ENCODE peak calls at places on chromosomes 6 and 20, in eight cellular contexts. Y is GM13976, K is transverse colon, D is fibroblast of lung, U is left lung, G is AG04450, S is MM.1S, X is GM12878. L is an unnamed sample.

GRCh38 chr6:1384549-1385128 is 4.7 kb upstream of the FOXF2 start:
- DNase-seq in K (no peak), S (no peak), U (peak; percentile 72), G (no peak), X (no peak), Y (no peak), D (peak; percentile 28), L (no peak)

GRCh38 chr6:129494099-129494498 is 215.9 kb downstream of the ARHGAP18 start:
- DNase-seq in D (no peak), Y (no peak), K (no peak), X (no peak), G (no peak), U (no peak), S (no peak), L (no peak)

GRCh38 chr6:41392249-41392648 is 56.8 kb downstream of the NCR2 start:
- DNase-seq in D (no peak), U (no peak), G (no peak), K (no peak), Y (no peak), S (no peak), X (no peak), L (no peak)

GRCh38 chr6:84521419-84522001 is 242.9 kb downstream of the TBX18 start:
- DNase-seq in D (no peak), Y (no peak), S (no peak), K (no peak), G (no peak), X (no peak), U (no peak), L (no peak)

GRCh38 chr6:624979-625378 is 31.9 kb downstream of the HUS1B start:
- DNase-seq in X (peak; percentile 36), K (no peak), U (no peak), S (no peak), D (peak; percentile 75), Y (peak; percentile 47), G (peak; percentile 15), L (no peak)

GRCh38 chr6:165894228-165894825 is 231.3 kb upstream of the PDE10A start:
- DNase-seq in K (no peak), S (no peak), U (no peak), Y (no peak), G (no peak), D (no peak), X (no peak), L (no peak)

GRCh38 chr6:170292778-170293164 is 1.9 kb upstream of the DLL1 start:
- DNase-seq in K (no peak), Y (peak; percentile 50), S (no peak), X (no peak), G (no peak), U (no peak), D (peak; percentile 36), L (no peak)

GRCh38 chr20:38872491-38873049 is 53.6 kb upstream of the FAM83D start:
- DNase-seq in G (no peak), U (no peak), X (no peak), S (peak; percentile 58), D (no peak), Y (no peak), K (no peak), L (no peak)

GRCh38 chr20:52864895-52865590 is 107.1 kb upstream of the TSHZ2 start:
- DNase-seq in S (no peak), U (no peak), X (no peak), D (no peak), G (no peak), K (no peak), Y (no peak), L (no peak)

DNA sequence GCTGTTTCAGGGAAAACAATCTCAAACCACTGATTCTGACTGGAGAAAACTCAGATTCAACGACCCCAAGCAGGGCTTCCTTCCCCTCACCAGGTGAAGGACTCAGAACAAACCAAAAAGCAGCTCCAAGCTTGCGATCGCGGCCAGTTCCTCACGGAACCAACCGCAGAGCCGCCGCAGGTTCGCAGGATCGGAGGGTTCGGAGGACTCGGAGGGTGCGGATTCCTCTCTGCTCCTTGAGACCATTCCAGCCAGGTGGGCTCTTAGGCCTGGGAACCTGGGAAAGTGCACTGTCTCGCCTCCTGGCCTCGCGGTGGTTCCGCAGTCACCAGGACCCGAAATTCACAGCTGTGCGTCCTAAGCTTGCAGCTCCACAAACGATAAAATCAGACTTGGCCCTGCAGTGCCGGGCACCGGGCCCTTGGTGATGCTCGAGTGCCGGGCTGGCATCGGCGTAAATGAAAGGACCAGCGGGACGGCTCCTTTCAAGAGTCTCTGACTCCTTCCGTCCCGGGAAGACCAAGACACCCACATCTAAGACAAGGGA is 70.0 kb upstream of the PRSS16 start:
- DNase-seq in D (peak; percentile 88), U (peak; percentile 89), K (peak; percentile 88), S (peak; percentile 91), G (no peak), X (no peak), Y (peak; percentile 78), L (peak; percentile 72)
- TF ChIP-seq CTCF in D (peak; percentile 56), U (peak; percentile 21), K (peak; percentile 52), S (peak; percentile 74), G (peak; percentile 52), X (peak; percentile 72), Y (peak; percentile 56), L (peak; percentile 58)

GRCh38 chr6:106066984-106067383 is 19.2 kb upstream of the PRDM1 start:
- DNase-seq in K (no peak), S (no peak), D (peak; percentile 81), Y (no peak), X (no peak), U (no peak), G (no peak), L (no peak)

GRCh38 chr6:106064103-106064502 is 22.0 kb upstream of the PRDM1 start:
- DNase-seq in Y (no peak), G (no peak), K (no peak), X (no peak), U (no peak), S (no peak), D (no peak), L (no peak)

GRCh38 chr6:106063448-106063850 is 22.7 kb upstream of the PRDM1 start:
- DNase-seq in U (no peak), K (no peak), Y (no peak), X (no peak), D (peak; percentile 47), G (no peak), S (no peak), L (no peak)

GRCh38 chr6:106060167-106060566 is 26.0 kb upstream of the PRDM1 start:
- DNase-seq in X (no peak), Y (no peak), K (no peak), U (no peak), G (no peak), D (no peak), S (no peak), L (no peak)

DNA sequence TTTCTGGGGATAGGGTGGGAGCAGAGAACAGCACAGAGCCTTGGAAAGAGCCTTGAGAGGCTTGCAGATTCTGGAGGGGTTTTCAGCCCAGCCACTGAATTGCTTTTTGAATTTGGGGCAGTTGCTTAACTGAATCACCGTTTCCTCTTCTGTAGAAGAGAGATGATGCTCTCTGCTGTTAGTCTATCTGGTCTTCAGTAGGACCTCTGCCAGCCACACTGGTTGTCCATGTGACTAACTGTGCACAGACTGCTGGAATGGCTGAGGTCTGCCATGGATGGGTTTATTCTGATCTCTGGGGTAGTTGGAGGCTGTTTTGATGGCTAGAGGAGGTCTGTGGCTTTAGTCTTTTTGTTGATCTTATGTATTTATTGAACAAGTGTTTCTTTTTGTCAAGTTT is 21.4 kb upstream of the PRDM1 start:
- DNase-seq in Y (no peak), G (no peak), D (no peak), U (no peak), X (no peak), K (no peak), S (no peak), L (no peak)
- TF ChIP-seq CTCF in Y (no peak), G (no peak), D (no peak), U (no peak), X (no peak), K (no peak), S (no peak), L (no peak)

DNA sequence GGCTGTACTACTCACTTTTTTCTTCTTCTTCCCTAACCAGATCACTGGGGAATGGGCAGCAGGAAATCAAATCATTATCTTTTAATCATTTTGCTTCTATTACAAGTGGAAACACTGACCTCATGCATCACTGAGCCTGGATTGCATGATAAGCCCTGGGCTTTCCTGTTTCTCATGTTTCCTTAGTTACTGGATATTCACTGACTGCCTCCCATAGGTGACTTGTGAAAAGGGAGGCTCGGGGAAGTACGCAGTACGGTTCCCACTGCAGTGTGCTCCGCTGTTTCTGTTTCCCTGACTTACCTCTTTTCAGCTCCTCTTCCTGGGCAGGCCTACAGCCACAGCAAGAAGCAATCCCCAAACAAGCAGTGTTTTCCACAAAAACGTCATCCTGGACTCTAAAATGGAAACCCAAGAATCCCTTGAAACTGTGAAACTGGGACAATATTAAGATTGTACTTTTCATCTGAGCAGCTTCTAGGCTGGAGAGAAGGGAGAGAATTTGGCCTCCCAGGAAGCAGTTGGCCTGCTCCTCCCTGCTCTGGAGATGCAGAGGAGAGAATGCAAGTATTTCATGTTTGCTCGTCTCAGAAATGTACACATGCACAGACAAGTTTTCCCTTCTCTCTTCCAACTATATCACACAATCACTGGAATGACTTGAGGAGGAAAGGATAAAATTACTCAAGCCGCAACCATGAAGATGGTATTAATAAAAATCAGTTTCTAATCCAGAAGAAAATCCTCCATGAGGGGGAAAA is 13.1 kb downstream of the BTNL2 start:
- DNase-seq in S (no peak), Y (no peak), U (no peak), G (no peak), D (no peak), X (no peak), K (no peak), L (no peak)
- TF ChIP-seq CTCF in S (no peak), Y (no peak), U (no peak), G (no peak), D (no peak), X (no peak), K (no peak), L (no peak)

DNA sequence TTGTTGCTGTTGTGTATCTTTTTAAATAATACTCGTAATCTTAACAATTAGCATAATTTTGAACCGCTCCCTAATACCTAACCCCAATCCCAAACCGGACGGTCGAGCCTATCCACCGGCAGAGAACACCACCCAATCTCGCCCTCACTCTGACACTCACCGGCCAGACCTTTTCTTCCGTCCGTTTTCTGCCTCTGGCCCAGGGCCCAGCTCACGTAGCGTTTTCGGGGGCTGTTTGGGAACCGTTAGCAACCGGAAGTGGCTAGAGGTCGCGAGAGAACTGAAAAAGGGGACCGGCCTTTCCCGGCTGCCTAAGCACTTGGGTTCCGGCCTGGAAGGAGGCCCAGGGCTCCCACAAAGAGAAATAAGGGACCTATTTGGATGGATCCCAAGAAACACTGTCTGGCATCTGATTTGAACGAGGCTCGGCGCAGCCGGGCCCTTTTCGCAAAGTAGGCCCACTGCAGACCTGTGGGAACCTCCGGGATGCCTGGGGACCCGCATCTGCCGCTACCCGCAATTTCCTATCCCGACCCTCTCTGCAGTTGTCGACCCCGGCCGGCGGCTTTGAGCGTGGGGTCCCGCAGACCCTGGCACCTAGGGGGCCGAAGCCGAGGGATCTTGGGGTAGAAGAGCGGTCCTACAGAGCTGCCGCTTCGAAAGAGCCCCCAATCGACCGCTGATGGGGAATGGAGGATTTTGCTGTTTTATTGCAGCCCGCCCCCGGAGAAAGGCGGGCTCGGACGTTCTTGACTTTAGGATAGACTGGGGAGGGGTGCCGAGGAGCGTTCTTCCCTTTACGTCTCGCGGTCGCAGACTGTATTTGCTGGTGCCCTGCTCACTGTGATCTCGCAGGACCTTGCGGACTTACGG is 4.9 kb upstream of the ZKSCAN8 start:
- DNase-seq in D (peak; percentile 98), X (peak; percentile 56), S (peak; percentile 86), U (peak; percentile 86), K (peak; percentile 90), Y (peak; percentile 77), G (peak; percentile 94), L (peak; percentile 67)
- TF ChIP-seq CTCF in D (no peak), X (no peak), S (no peak), U (no peak), K (no peak), Y (no peak), G (no peak), L (no peak)

GRCh38 chr6:158485411-158485810 is 74.5 kb upstream of the TMEM181 start:
- DNase-seq in U (no peak), K (no peak), X (no peak), Y (no peak), D (peak; percentile 18), S (no peak), G (no peak), L (no peak)
- TF ChIP-seq CTCF in U (no peak), K (no peak), X (no peak), Y (no peak), D (no peak), S (no peak), G (no peak), L (no peak)

L was measured in progenitor cell of endocrine pancreas.